ENCODE peak calls at places on chromosomes 4 and X, in five cellular contexts. N is mucosa of descending colon, E is astrocyte of the spinal cord, I is GM06990, S is foreskin fibroblast. B is an unnamed sample.

GRCh38 chr4:109921384-109921808 is 8.7 kb downstream of the EGF start:
- DNase-seq in N (no peak), E (peak; percentile 83), I (no peak), S (peak; percentile 59), B (peak; percentile 85)

GRCh38 chr4:105837037-105837436 is 58.2 kb upstream of the NPNT start:
- DNase-seq in N (no peak), E (no peak), I (no peak), S (no peak), B (no peak)

GRCh38 chr4:82645868-82646267 is 84.1 kb upstream of the TMEM150C start:
- DNase-seq in N (no peak), E (no peak), I (no peak), S (no peak), B (no peak)

GRCh38 chr4:74503580-74503979 is 58.6 kb downstream of the AREG start:
- DNase-seq in N (no peak), E (peak; percentile 77), I (no peak), S (peak; percentile 37), B (no peak)

GRCh38 chr4:76197971-76198410 is 15.6 kb downstream of the SCARB2 start:
- DNase-seq in N (peak; percentile 67), E (peak; percentile 88), I (peak; percentile 50), S (peak; percentile 30), B (peak; percentile 74)

GRCh38 chr4:13910556-13910955 is 283.0 kb upstream of the BOD1L1 start:
- DNase-seq in N (no peak), E (no peak), I (no peak), S (no peak), B (no peak)

GRCh38 chr4:139266583-139267257 is 13.3 kb downstream of the MGARP start:
- DNase-seq in N (peak; percentile 83), E (peak; percentile 67), I (peak; percentile 88), S (peak; percentile 92), B (no peak)

GRCh38 chr4:183200453-183200852 is 101.4 kb downstream of the WWC2 start:
- DNase-seq in N (no peak), E (peak; percentile 96), I (no peak), S (peak; percentile 93), B (peak; percentile 71)

GRCh38 chr4:148229798-148230197 is 212.4 kb downstream of the NR3C2 start:
- DNase-seq in N (no peak), E (no peak), I (no peak), S (no peak), B (no peak)

GRCh38 chrX:153829799-153830631 is at the start of gene PDZD4:
- DNase-seq in N (no peak), E (no peak), I (no peak), S (no peak), B (no peak)

GRCh38 chrX:153828308-153828707 is 2.0 kb downstream of the PDZD4 start:
- DNase-seq in N (no peak), E (no peak), I (no peak), S (no peak), B (no peak)

GRCh38 chrX:153827903-153828302 is 2.4 kb downstream of the PDZD4 start:
- DNase-seq in N (no peak), E (no peak), I (no peak), S (no peak), B (no peak)

GRCh38 chrX:153829549-153829798 is 870 bp downstream of the PDZD4 start:
- DNase-seq in N (no peak), E (no peak), I (no peak), S (no peak), B (no peak)

GRCh38 chrX:153828723-153829548 is 1.4 kb downstream of the PDZD4 start:
- DNase-seq in N (no peak), E (no peak), I (no peak), S (no peak), B (no peak)
- H3K4me3 ChIP-seq in N (no peak overlapping the region), E (no peak overlapping the region), I (no peak overlapping the region), S (no peak overlapping the region), B (no peak overlapping the region)

GRCh38 chr4:52789774-52790173 is 38.5 kb upstream of the ERVMER34-1 start:
- DNase-seq in N (no peak), E (no peak), I (no peak), S (no peak), B (no peak)
- TF ChIP-seq CTCF in N (no peak), E (no peak), I (no peak), S (no peak), B (no peak)

GRCh38 chr4:41838590-41838989 is 90.1 kb upstream of the PHOX2B start:
- DNase-seq in N (no peak), E (no peak), I (no peak), S (no peak), B (no peak)
- H3K4me3 ChIP-seq in N (no peak overlapping the region), E (no peak overlapping the region), I (no peak overlapping the region), S (no peak overlapping the region), B (no peak overlapping the region)

GRCh38 chr4:10582966-10583365 is 101.6 kb downstream of the CLNK start:
- DNase-seq in N (no peak), E (no peak), I (no peak), S (no peak), B (no peak)
- TF ChIP-seq CTCF in N (no peak), E (no peak), I (no peak), S (no peak), B (no peak)

GRCh38 chr4:108249397-108249796 is 80.7 kb upstream of the LEF1 start:
- DNase-seq in N (no peak), E (no peak), I (no peak), S (no peak), B (no peak)

GRCh38 chr4:108256538-108256937 is 87.8 kb upstream of the LEF1 start:
- DNase-seq in N (no peak), E (no peak), I (no peak), S (no peak), B (no peak)

GRCh38 chr4:108255203-108255747 is 86.5 kb upstream of the LEF1 start:
- DNase-seq in N (no peak), E (no peak), I (no peak), S (no peak), B (no peak)
- H3K4me3 ChIP-seq in N (no peak overlapping the region), E (no peak overlapping the region), I (no peak overlapping the region), S (no peak overlapping the region), B (no peak overlapping the region)

GRCh38 chrX:83160096-83160495 is 348.0 kb upstream of the POU3F4 start:
- DNase-seq in N (no peak), E (no peak), I (no peak), S (no peak), B (no peak)
- TF ChIP-seq CTCF in N (no peak), E (no peak), I (no peak), S (no peak), B (no peak)

GRCh38 chr4:1325176-1325480 is 21.9 kb upstream of the UVSSA start:
- DNase-seq in N (no peak), E (no peak), I (no peak), S (no peak), B (no peak)

GRCh38 chr4:1321946-1322650 is 24.9 kb upstream of the UVSSA start:
- DNase-seq in N (no peak), E (no peak), I (no peak), S (no peak), B (no peak)

GRCh38 chr4:1323635-1324442 is 23.2 kb upstream of the UVSSA start:
- DNase-seq in N (no peak), E (peak; percentile 95), I (no peak), S (peak; percentile 89), B (no peak)

GRCh38 chr4:1321486-1321885 is 25.5 kb upstream of the UVSSA start:
- DNase-seq in N (no peak), E (no peak), I (no peak), S (no peak), B (no peak)

DNA sequence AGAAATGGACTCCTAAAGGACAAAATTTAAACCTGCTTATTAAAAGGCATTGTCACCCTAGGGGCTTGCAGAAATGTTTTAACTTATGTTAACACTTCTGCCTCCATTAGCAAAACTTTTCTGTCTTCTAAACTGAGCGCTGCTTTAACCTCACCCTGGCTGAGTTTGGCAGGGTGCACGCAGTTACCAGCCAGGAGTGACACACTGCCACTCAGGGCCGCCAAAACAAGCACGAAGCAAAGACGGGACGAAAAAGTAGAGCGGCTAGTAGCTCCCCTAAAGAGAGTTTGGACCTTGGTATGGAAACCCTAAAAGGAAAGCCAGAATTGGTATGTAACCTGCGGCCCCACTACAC is 23.8 kb upstream of the UVSSA start:
- DNase-seq in N (no peak), E (no peak), I (no peak), S (no peak), B (no peak)
- H3K4me3 ChIP-seq in N (no peak overlapping the region), E (no peak overlapping the region), I (no peak overlapping the region), S (no peak overlapping the region), B (no peak overlapping the region)